ENCODE peak calls at places on chromosomes 3 and 15, in five cellular contexts. O, A, X, T and S are unnamed samples.

GRCh38 chr3:88433572-88433971 is 283.8 kb downstream of the C3orf38 start:
- DNase-seq in X (no peak), O (no peak), A (no peak), T (no peak), S (peak; percentile 5)

GRCh38 chr3:13524979-13525669 is 23.8 kb upstream of the FBLN2 start:
- DNase-seq in T (no peak), X (no peak), O (no peak), A (peak; percentile 69), S (no peak)

GRCh38 chr15:37136666-37137065 is 36.3 kb upstream of the MEIS2 start:
- DNase-seq in O (no peak), T (no peak), A (no peak), X (no peak), S (no peak)

GRCh38 chr3:140760324-140761075 is 82.6 kb downstream of the TRIM42 start:
- DNase-seq in O (no peak), X (no peak), A (no peak), T (no peak), S (no peak)

GRCh38 chr3:50503504-50503903 is at the start of gene CACNA2D2:
- DNase-seq in O (peak; percentile 82), T (no peak), X (peak; percentile 74), A (no peak), S (no peak)

GRCh38 chr3:42983927-42984326 is 4.8 kb downstream of the GASK1A start:
- DNase-seq in T (no peak), O (no peak), X (no peak), A (no peak), S (no peak)

GRCh38 chr15:85451099-85451700 is 70.8 kb downstream of the AKAP13 start:
- DNase-seq in O (no peak), A (no peak), T (no peak), X (no peak), S (no peak)

GRCh38 chr3:63972196-63972595 is 51.1 kb downstream of the PSMD6 start:
- DNase-seq in X (no peak), A (no peak), O (no peak), T (no peak), S (no peak)

GRCh38 chr15:92901053-92901761 is 1.1 kb downstream of the CHD2 start:
- DNase-seq in O (no peak), T (no peak), A (no peak), X (no peak), S (no peak)

GRCh38 chr3:13792512-13793347 is 87.1 kb downstream of the WNT7A start:
- DNase-seq in A (no peak), O (no peak), T (no peak), X (no peak), S (peak; percentile 13)

GRCh38 chr15:82621970-82622369 is 25.2 kb downstream of the CPEB1 start:
- DNase-seq in A (no peak), T (no peak), O (no peak), X (no peak), S (no peak)

GRCh38 chr3:187841552-187841951 is 96.3 kb upstream of the BCL6 start:
- DNase-seq in O (no peak), T (no peak), A (no peak), X (no peak), S (no peak)

GRCh38 chr3:179853176-179853575 is 183.6 kb downstream of the PEX5L start:
- DNase-seq in X (no peak), T (no peak), A (no peak), O (no peak), S (no peak)